ENCODE peak calls at places on chromosomes 4 and X, in seven cellular contexts. I, J, S, N, M, Z and O are unnamed samples.

GRCh38 chrX:74525116-74525515 is 89.3 kb downstream of the RLIM start:
- DNase-seq in Z (no peak), I (no peak), N (peak; percentile 45), J (no peak), M (no peak), S (no peak), O (no peak)

GRCh38 chr4:26141916-26142638 is 178.7 kb upstream of the RBPJ start:
- DNase-seq in Z (peak; percentile 29), S (peak; percentile 89), I (no peak), J (no peak), N (peak; percentile 83), M (no peak), O (no peak)

GRCh38 chr4:189940178-189941004 is at the start of gene FRG1:
- DNase-seq in Z (peak; percentile 95), S (peak; percentile 97), J (peak; percentile 92), N (peak; percentile 93), I (peak; percentile 95), M (peak; percentile 87), O (peak; percentile 96)

GRCh38 chr4:143282170-143282760 is 54.4 kb upstream of the GAB1 start:
- DNase-seq in S (peak; percentile 22), M (no peak), J (no peak), Z (no peak), I (no peak), N (no peak), O (no peak)

GRCh38 chr4:27930976-27931375 is 1070.3 kb downstream of the STIM2 start:
- DNase-seq in Z (no peak), I (no peak), N (no peak), M (no peak), S (no peak), J (no peak), O (no peak)

GRCh38 chrX:154529206-154529612 is 13.2 kb upstream of the FAM3A start:
- DNase-seq in Z (no peak), I (no peak), N (peak; percentile 15), M (no peak), J (no peak), S (peak; percentile 53), O (no peak)

GRCh38 chr4:94441838-94442237 is 9.9 kb upstream of the PDLIM5 start:
- DNase-seq in I (no peak), S (no peak), N (no peak), M (no peak), Z (no peak), J (no peak), O (no peak)

GRCh38 chrX:80810365-80810978 is 795 bp upstream of the BRWD3 start:
- DNase-seq in M (no peak), N (no peak), S (no peak), J (no peak), Z (peak; percentile 38), I (no peak), O (no peak)

GRCh38 chrX:135408794-135409193 is 12.9 kb upstream of the SMIM10L2A start:
- DNase-seq in N (no peak), S (no peak), Z (peak; percentile 16), M (no peak), I (no peak), J (no peak), O (no peak)

GRCh38 chr4:119788334-119789266 is 160.0 kb upstream of the PDE5A start:
- DNase-seq in J (no peak), Z (peak; percentile 18), N (no peak), I (peak; percentile 44), S (no peak), M (no peak), O (no peak)

GRCh38 chr4:18404642-18405041 is 383.1 kb upstream of the LCORL start:
- DNase-seq in I (no peak), S (no peak), Z (no peak), N (no peak), M (no peak), J (no peak), O (no peak)

GRCh38 chrX:81202413-81202794 is 502 bp downstream of the SH3BGRL start:
- DNase-seq in Z (peak; percentile 22), N (peak; percentile 12), S (no peak), I (no peak), M (no peak), J (no peak), O (no peak)

GRCh38 chrX:110418857-110419249 is 60.2 kb downstream of the RTL9 start:
- DNase-seq in J (no peak), I (no peak), Z (no peak), M (no peak), N (peak; percentile 86), S (peak; percentile 80), O (no peak)

GRCh38 chr4:177177446-177178160 is 132.1 kb upstream of the NEIL3 start:
- DNase-seq in J (no peak), S (peak; percentile 81), I (no peak), Z (no peak), N (peak; percentile 89), M (no peak), O (no peak)

GRCh38 chrX:41655631-41656030 is 33.1 kb upstream of the GPR34 start:
- DNase-seq in Z (no peak), S (peak; percentile 1), J (no peak), I (no peak), M (no peak), N (peak; percentile 61), O (no peak)

GRCh38 chr4:87819281-87819919 is 13.4 kb upstream of the MEPE start:
- DNase-seq in Z (peak; percentile 87), S (peak; percentile 77), J (peak; percentile 50), M (no peak), I (peak; percentile 55), N (peak; percentile 85), O (no peak)

GRCh38 chrX:48083212-48083611 is 11.8 kb upstream of the ZNF630 start:
- DNase-seq in N (peak; percentile 34), Z (peak; percentile 58), S (peak; percentile 51), M (peak; percentile 11), J (peak; percentile 20), I (peak; percentile 52), O (peak; percentile 9)

GRCh38 chrX:15943393-15943792 is 88.8 kb upstream of the AP1S2 start:
- DNase-seq in J (no peak), I (no peak), S (no peak), Z (no peak), N (no peak), M (no peak), O (no peak)

GRCh38 chr4:112564706-112565270 is 48.8 kb upstream of the NEUROG2 start:
- DNase-seq in I (peak; percentile 31), M (no peak), J (no peak), S (no peak), N (no peak), Z (peak; percentile 20), O (no peak)

GRCh38 chr4:112559053-112559452 is 43.1 kb upstream of the NEUROG2 start:
- DNase-seq in N (no peak), I (no peak), J (peak; percentile 53), M (no peak), Z (no peak), S (no peak), O (no peak)

GRCh38 chr4:112560084-112560483 is 44.1 kb upstream of the NEUROG2 start:
- DNase-seq in I (no peak), M (no peak), N (no peak), J (no peak), S (no peak), Z (no peak), O (no peak)

GRCh38 chr4:112563431-112564200 is 47.6 kb upstream of the NEUROG2 start:
- DNase-seq in I (no peak), N (no peak), J (no peak), Z (no peak), M (no peak), S (no peak), O (no peak)

GRCh38 chr4:112562254-112562653 is 46.3 kb upstream of the NEUROG2 start:
- DNase-seq in Z (no peak), J (no peak), S (no peak), N (no peak), M (no peak), I (no peak), O (no peak)
- H3K79me1 ChIP-seq in Z (no peaks in the 10 kb centered on the region), J (no peaks in the 10 kb centered on the region), S (no peaks in the 10 kb centered on the region), N (no peaks in the 10 kb centered on the region), M (no peaks in the 10 kb centered on the region), I (no peaks in the 10 kb centered on the region), O (no peaks in the 10 kb centered on the region)

GRCh38 chr4:161203865-161204264 is 959.9 kb downstream of the FSTL5 start:
- DNase-seq in M (no peak), S (no peak), N (no peak), I (no peak), Z (no peak), J (no peak), O (no peak)

GRCh38 chr4:161197912-161198311 is 965.9 kb downstream of the FSTL5 start:
- DNase-seq in S (no peak), Z (peak; percentile 74), N (no peak), J (no peak), I (no peak), M (no peak), O (peak; percentile 34)
- H2BK5ac ChIP-seq in S (no peak overlapping the region), Z (no peak overlapping the region), N (no peak overlapping the region), J (no peak overlapping the region), I (no peak overlapping the region), M (no peak overlapping the region), O (no peak overlapping the region)

GRCh38 chr4:153260553-153261306 is 56.5 kb downstream of the TRIM2 start:
- DNase-seq in M (no peak), S (no peak), I (no peak), N (peak; percentile 23), J (no peak), Z (peak; percentile 30), O (no peak)

GRCh38 chr4:153259679-153260078 is 55.4 kb downstream of the TRIM2 start:
- DNase-seq in J (no peak), Z (no peak), M (no peak), I (no peak), S (no peak), N (no peak), O (no peak)

GRCh38 chr4:153260152-153260551 is 55.9 kb downstream of the TRIM2 start:
- DNase-seq in S (peak; percentile 18), J (no peak), M (no peak), Z (peak; percentile 76), N (no peak), I (peak; percentile 50), O (no peak)

GRCh38 chr4:153261431-153261830 is 57.2 kb downstream of the TRIM2 start:
- DNase-seq in M (no peak), S (no peak), J (no peak), I (no peak), N (no peak), Z (no peak), O (no peak)

DNA sequence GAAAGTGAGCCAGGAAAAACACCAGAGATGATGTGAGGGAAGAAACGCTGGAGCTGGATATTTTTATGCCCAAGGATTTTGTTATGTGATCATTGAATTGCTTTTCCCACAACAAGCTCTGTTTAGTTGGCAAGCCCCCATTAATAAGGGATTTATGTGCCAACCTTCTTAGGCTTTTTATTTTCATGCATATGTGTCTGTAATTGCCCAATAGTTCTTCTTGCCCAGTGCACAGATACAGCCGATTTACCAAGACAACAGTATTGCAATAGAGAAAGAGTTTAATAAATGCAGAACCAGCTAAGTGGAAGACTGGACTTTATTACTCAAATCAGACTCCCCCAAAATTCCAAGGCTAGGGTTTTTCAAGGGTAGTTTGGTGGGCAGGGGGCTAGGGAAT is 57.7 kb downstream of the TRIM2 start:
- DNase-seq in M (no peak), N (no peak), Z (no peak), J (no peak), I (no peak), S (no peak), O (no peak)
- H3K79me1 ChIP-seq in M (no peaks in the 10 kb centered on the region), N (peaks cover 20% of the 10 kb centered on the region), Z (peaks cover 3% of the 10 kb centered on the region), J (no peaks in the 10 kb centered on the region), I (no peaks in the 10 kb centered on the region), S (peaks cover 31% of the 10 kb centered on the region), O (peaks cover 6% of the 10 kb centered on the region)

DNA sequence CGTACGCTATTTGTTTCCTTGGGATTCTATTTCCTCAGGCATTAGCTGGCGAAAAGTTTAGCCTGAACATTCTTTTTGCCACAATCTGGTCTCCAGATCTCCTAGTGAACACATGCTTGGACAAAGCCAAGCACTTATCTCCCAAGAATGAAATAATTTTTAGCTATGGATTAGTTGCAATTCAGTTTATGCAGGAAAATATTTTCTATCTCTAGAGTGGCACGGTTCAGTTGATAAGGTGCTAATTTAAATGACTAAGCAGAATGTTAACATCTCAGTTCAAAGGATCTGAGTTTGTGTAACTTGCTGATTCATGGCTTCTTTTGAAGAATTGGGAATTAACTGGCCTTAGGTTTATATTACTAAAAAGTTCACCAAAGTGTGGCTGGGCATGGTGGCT is 58.1 kb upstream of the JADE1 start:
- DNase-seq in M (no peak), J (peak; percentile 30), Z (no peak), N (no peak), S (no peak), I (no peak), O (no peak)
- H2BK5ac ChIP-seq in M (no peak overlapping the region), J (no peak overlapping the region), Z (no peak overlapping the region), N (no peak overlapping the region), S (no peak overlapping the region), I (no peak overlapping the region), O (no peak overlapping the region)